ENCODE peak calls at places on chromosomes 3 and 15, in ten cellular contexts. P is T-helper 2 cell; U is Peyer's patch; D is A549; A is mesothelial cell of epicardium; O is lower lobe of right lung; H is stimulated activated CD8-positive, alpha-beta memory T cell treated with anti-CD3 and anti-CD28 coated beads, Interleukin-7, amount 100 ng/mL, for 1 hour; L is stimulated activated naive B cell treated with anti-CD40 and anti-IgM and Interleukin-4, amounts not matched to agents 10 μg/mL and 1 μg/mL and 100 μg/mL, for 72 hours; C is NAMALWA; I is HTR-8/SVneo. J is an unnamed sample.

GRCh38 chr15:36885709-36886108 is 214.6 kb downstream of the MEIS2 start:
- DNase-seq in P (no peak), U (no peak), D (no peak), A (no peak), O (no peak), H (no peak), L (no peak), C (no peak), I (no peak), J (no peak)

GRCh38 chr3:137012097-137012501 is 54.3 kb downstream of the IL20RB start:
- DNase-seq in P (no peak), U (no peak), D (no peak), A (no peak), O (no peak), H (no peak), L (no peak), C (no peak), I (peak), J (no peak)

GRCh38 chr15:74788716-74789151 is 6.9 kb downstream of the CSK start:
- DNase-seq in P (no peak), U (peak), D (no peak), A (no peak), O (no peak), H (no peak), L (peak), C (peak), I (no peak), J (peak)

GRCh38 chr3:134801204-134801958 is 6.3 kb downstream of the EPHB1 start:
- DNase-seq in P (no peak), U (no peak), D (no peak), A (no peak), O (no peak), H (no peak), L (no peak), C (no peak), I (no peak), J (no peak)

GRCh38 chr15:65215496-65215895 is 4.2 kb upstream of the CILP start:
- DNase-seq in P (no peak), U (no peak), D (no peak), A (no peak), O (no peak), H (no peak), L (no peak), C (no peak), I (no peak), J (no peak)

GRCh38 chr15:38257676-38258075 is 5.0 kb downstream of the SPRED1 start:
- DNase-seq in P (no peak), U (no peak), D (no peak), A (no peak), O (no peak), H (no peak), L (no peak), C (no peak), I (no peak), J (no peak)

GRCh38 chr15:73732911-73733310 is 20.2 kb downstream of the INSYN1 start:
- DNase-seq in P (no peak), U (no peak), D (no peak), A (no peak), O (no peak), H (no peak), L (no peak), C (no peak), I (no peak), J (no peak)

GRCh38 chr3:15360786-15361493 is 28.6 kb upstream of the SH3BP5 start:
- DNase-seq in P (no peak), U (no peak), D (no peak), A (no peak), O (no peak), H (no peak), L (no peak), C (peak), I (no peak), J (no peak)

GRCh38 chr3:115680802-115681345 is 57.6 kb downstream of the GAP43 start:
- DNase-seq in P (no peak), U (no peak), D (no peak), A (no peak), O (no peak), H (no peak), L (no peak), C (no peak), I (no peak), J (no peak)

GRCh38 chr3:21435871-21436270 is 315.1 kb downstream of the ZNF385D start:
- DNase-seq in P (no peak), U (no peak), D (peak), A (no peak), O (no peak), H (no peak), L (no peak), C (no peak), I (peak), J (no peak)

GRCh38 chr3:4633078-4634004 is 140.2 kb downstream of the ITPR1 start:
- DNase-seq in P (no peak), U (no peak), D (peak), A (no peak), O (no peak), H (no peak), L (no peak), C (peak), I (peak), J (no peak)

GRCh38 chr3:45381168-45381852 is 7.1 kb upstream of the LARS2 start:
- DNase-seq in P (no peak), U (no peak), D (no peak), A (no peak), O (no peak), H (no peak), L (no peak), C (peak), I (no peak), J (no peak)

GRCh38 chr3:179474480-179474879 is 23.2 kb upstream of the GNB4 start:
- DNase-seq in P (no peak), U (no peak), D (no peak), A (no peak), O (no peak), H (no peak), L (no peak), C (no peak), I (no peak), J (no peak)

GRCh38 chr15:52529289-52529929 is 729 bp upstream of the MYO5A start:
- DNase-seq in P (no peak), U (peak), D (peak), A (peak), O (no peak), H (peak), L (peak), C (peak), I (peak), J (peak)

GRCh38 chr3:136604961-136605360 is 147.2 kb downstream of the STAG1 start:
- DNase-seq in P (no peak), U (no peak), D (no peak), A (no peak), O (no peak), H (no peak), L (no peak), C (no peak), I (no peak), J (no peak)

GRCh38 chr15:74403981-74404563 is 29.7 kb downstream of the SEMA7A start:
- DNase-seq in P (no peak), U (peak), D (no peak), A (no peak), O (no peak), H (no peak), L (peak), C (peak), I (no peak), J (no peak)

GRCh38 chr15:41048397-41048796 is 67.7 kb downstream of the INO80 start:
- DNase-seq in P (no peak), U (no peak), D (no peak), A (no peak), O (no peak), H (no peak), L (no peak), C (no peak), I (no peak), J (no peak)

GRCh38 chr15:60602323-60602722 is 123.4 kb upstream of the ICE2 start:
- DNase-seq in P (no peak), U (no peak), D (no peak), A (no peak), O (no peak), H (no peak), L (no peak), C (no peak), I (no peak), J (no peak)

GRCh38 chr3:151156618-151157216 is 46.3 kb downstream of the GPR171 start:
- DNase-seq in P (no peak), U (no peak), D (peak), A (no peak), O (no peak), H (no peak), L (no peak), C (peak), I (peak), J (peak)

GRCh38 chr3:35183915-35184675 is 455.2 kb upstream of the ARPP21 start:
- DNase-seq in P (no peak), U (no peak), D (no peak), A (no peak), O (no peak), H (no peak), L (no peak), C (no peak), I (no peak), J (no peak)

GRCh38 chr3:11195201-11195600 is 40.9 kb downstream of the HRH1 start:
- DNase-seq in P (no peak), U (no peak), D (no peak), A (no peak), O (no peak), H (no peak), L (no peak), C (no peak), I (no peak), J (no peak)

GRCh38 chr15:45023659-45024320 is 795 bp downstream of the SORD start:
- DNase-seq in P (no peak), U (no peak), D (peak), A (no peak), O (no peak), H (no peak), L (no peak), C (no peak), I (peak), J (no peak)

GRCh38 chr3:51340311-51340829 is 44.7 kb upstream of the MANF start:
- DNase-seq in P (no peak), U (peak), D (peak), A (no peak), O (no peak), H (no peak), L (no peak), C (no peak), I (peak), J (no peak)

GRCh38 chr3:24498796-24499195 is 4.1 kb upstream of the THRB start:
- DNase-seq in P (no peak), U (no peak), D (no peak), A (no peak), O (no peak), H (no peak), L (no peak), C (no peak), I (no peak), J (no peak)

GRCh38 chr15:33310481-33311311 is at the start of gene RYR3:
- DNase-seq in P (no peak), U (no peak), D (no peak), A (peak), O (no peak), H (no peak), L (no peak), C (no peak), I (no peak), J (no peak)

GRCh38 chr3:151909720-151910405 is 36.4 kb downstream of the SUCNR1 start:
- DNase-seq in P (no peak), U (no peak), D (no peak), A (no peak), O (no peak), H (no peak), L (no peak), C (no peak), I (no peak), J (no peak)

GRCh38 chr3:137062250-137062649 is 104.5 kb downstream of the IL20RB start:
- DNase-seq in P (no peak), U (no peak), D (no peak), A (no peak), O (no peak), H (no peak), L (no peak), C (no peak), I (no peak), J (no peak)

GRCh38 chr3:124552224-124552623 is 178.0 kb upstream of the UMPS start:
- DNase-seq in P (no peak), U (peak), D (peak), A (no peak), O (no peak), H (no peak), L (no peak), C (no peak), I (no peak), J (no peak)

GRCh38 chr3:120457827-120458226 is 7.0 kb upstream of the FSTL1 start:
- DNase-seq in P (no peak), U (no peak), D (no peak), A (no peak), O (no peak), H (no peak), L (no peak), C (no peak), I (no peak), J (no peak)

GRCh38 chr15:39594056-39594763 is 13.3 kb downstream of the THBS1 start:
- DNase-seq in P (no peak), U (peak), D (no peak), A (no peak), O (no peak), H (no peak), L (no peak), C (no peak), I (no peak), J (no peak)

GRCh38 chr3:14345496-14346150 is 56.8 kb upstream of the SLC6A6 start:
- DNase-seq in P (no peak), U (no peak), D (no peak), A (no peak), O (no peak), H (no peak), L (no peak), C (no peak), I (no peak), J (no peak)

GRCh38 chr3:57383421-57383820 is 90.9 kb upstream of the ASB14 start:
- DNase-seq in P (no peak), U (no peak), D (no peak), A (no peak), O (no peak), H (no peak), L (no peak), C (no peak), I (no peak), J (no peak)

GRCh38 chr15:60713096-60714084 is 234.4 kb upstream of the ICE2 start:
- DNase-seq in P (no peak), U (no peak), D (no peak), A (no peak), O (no peak), H (no peak), L (no peak), C (no peak), I (no peak), J (no peak)